ENCODE peak calls at places on chromosomes 3 and 15, in six cellular contexts. W, F, S, N, D and Q are unnamed samples.

GRCh38 chr3:46566040-46566631 is at the start of gene LRRC2:
- DNase-seq in W (no peak), F (no peak), S (peak; percentile 58), N (peak; percentile 63), D (peak; percentile 94), Q (peak; percentile 83)

GRCh38 chr15:41968738-41969137 is 3.6 kb downstream of the EHD4 start:
- DNase-seq in W (no peak), F (no peak), S (no peak), N (no peak), D (no peak), Q (no peak)

GRCh38 chr3:159280326-159280725 is 478.5 kb downstream of the MFSD1 start:
- DNase-seq in W (no peak), F (no peak), S (no peak), N (no peak), D (no peak), Q (no peak)

GRCh38 chr15:44468713-44469385 is 41.4 kb downstream of the CTDSPL2 start:
- DNase-seq in W (no peak), F (no peak), S (no peak), N (no peak), D (no peak), Q (no peak)

GRCh38 chr15:93029613-93030429 is 59.2 kb downstream of the RGMA start:
- DNase-seq in W (no peak), F (no peak), S (no peak), N (peak; percentile 56), D (peak; percentile 76), Q (no peak)

GRCh38 chr3:119690043-119690656 is 12.7 kb upstream of the CFAP91 start:
- DNase-seq in W (no peak), F (no peak), S (no peak), N (no peak), D (no peak), Q (no peak)

GRCh38 chr3:113912551-113913246 is 35.1 kb upstream of the ZDHHC23 start:
- DNase-seq in W (peak; percentile 46), F (no peak), S (no peak), N (no peak), D (no peak), Q (no peak)

GRCh38 chr15:67883228-67883773 is 43.5 kb upstream of the RNU6-1 start:
- DNase-seq in W (no peak), F (no peak), S (no peak), N (no peak), D (no peak), Q (no peak)

GRCh38 chr15:77856718-77857346 is 220.7 kb downstream of the TBC1D2B start:
- DNase-seq in W (no peak), F (no peak), S (no peak), N (no peak), D (peak; percentile 12), Q (no peak)

GRCh38 chr15:79172032-79172481 is 81.5 kb upstream of the RASGRF1 start:
- DNase-seq in W (no peak), F (no peak), S (no peak), N (peak; percentile 24), D (no peak), Q (no peak)

GRCh38 chr3:133895208-133896001 is at the start of gene RAB6B:
- DNase-seq in W (no peak), F (no peak), S (no peak), N (no peak), D (no peak), Q (peak; percentile 67)